ENCODE peak calls at places on chromosomes 7 and 10, in four cellular contexts. Y is RCC 7860; A is activated CD8-positive, alpha-beta memory T cell treated with anti-CD3 and anti-CD28 coated beads, Interleukin-2, amount 50 U/mL, for 4 hours; V is EL. R is an unnamed sample.

GRCh38 chr10:52883996-52884871 is 111.7 kb upstream of the MBL2 start:
- DNase-seq in A (no peak), V (peak; percentile 55), Y (peak; percentile 94), R (peak; percentile 71)

GRCh38 chr10:11902646-11903045 is 79.5 kb downstream of the PROSER2 start:
- DNase-seq in Y (no peak), V (no peak), A (no peak), R (no peak)

GRCh38 chr10:110363572-110364411 is 59.1 kb upstream of the SMNDC1 start:
- DNase-seq in A (no peak), Y (no peak), V (no peak), R (peak; percentile 88)

GRCh38 chr7:37796134-37796775 is 52.1 kb upstream of the NME8 start:
- DNase-seq in Y (no peak), A (no peak), V (no peak), R (no peak)

GRCh38 chr7:134767567-134768168 is 11.8 kb upstream of the CALD1 start:
- DNase-seq in Y (no peak), A (no peak), V (no peak), R (no peak)

GRCh38 chr7:23055582-23056178 is 41.8 kb upstream of the HYCC1 start:
- DNase-seq in A (peak; percentile 51), Y (peak; percentile 66), V (peak; percentile 70), R (peak; percentile 66)

GRCh38 chr10:102131286-102132170 is 1.3 kb upstream of the PPRC1 start:
- DNase-seq in Y (no peak), V (peak; percentile 72), A (no peak), R (no peak)

GRCh38 chr10:44995914-44996633 is 4.6 kb upstream of the ZNF22 start:
- DNase-seq in Y (no peak), V (no peak), A (no peak), R (no peak)

GRCh38 chr7:130959743-130960207 is 225.8 kb upstream of the KLF14 start:
- DNase-seq in Y (peak; percentile 89), A (no peak), V (peak; percentile 88), R (no peak)

GRCh38 chr10:2201534-2202104 is 464.3 kb upstream of the ADARB2 start:
- DNase-seq in V (no peak), Y (no peak), A (no peak), R (no peak)

GRCh38 chr7:121395494-121395960 is 581 bp downstream of the FAM3C start:
- DNase-seq in Y (peak; percentile 62), V (peak; percentile 50), A (peak; percentile 56), R (peak; percentile 40)

GRCh38 chr10:122302315-122302714 is 31.2 kb downstream of the BTBD16 start:
- DNase-seq in Y (no peak), V (no peak), A (no peak), R (no peak)

GRCh38 chr7:108415821-108416536 is 40.3 kb downstream of the NRCAM start:
- DNase-seq in V (no peak), A (peak; percentile 28), Y (peak; percentile 92), R (no peak)

GRCh38 chr10:34732926-34733325 is 82.2 kb downstream of the PARD3 start:
- DNase-seq in V (peak; percentile 63), A (no peak), Y (peak; percentile 86), R (peak; percentile 81)

GRCh38 chr10:125840406-125840805 is 17.1 kb downstream of the BCCIP start:
- DNase-seq in Y (no peak), V (no peak), A (no peak), R (no peak)

GRCh38 chr10:15144788-15145187 is 23.7 kb downstream of the NMT2 start:
- DNase-seq in A (no peak), Y (no peak), V (peak; percentile 67), R (no peak)

GRCh38 chr10:121527690-121528089 is 70.6 kb downstream of the FGFR2 start:
- DNase-seq in A (no peak), V (no peak), Y (peak; percentile 87), R (no peak)

R was measured in small intestine.